ENCODE peak calls at places on chromosomes 2 and 18, in ten cellular contexts. One of them, this sample, is unnamed.
A peak's percentile ranks its signal among the peaks of the same experiment; 100 is the strongest.

GRCh38 chr2:120571015-120571728 is 164.5 kb upstream of the GLI2 start:
- DNase-seq in activated T-cell treated with anti-CD3 and anti-CD28 coated beads, Interleukin-2, amount 50 U/mL, for 72 hours: no peak
- DNase-seq in HEK293T: no peak
- DNase-seq in CD4-positive, alpha-beta memory T cell: no peak
- DNase-seq in CD14-positive monocyte: no peak
- DNase-seq in kidney glomerular epithelial cell: no peak
- DNase-seq in foreskin fibroblast: no peak
- DNase-seq in SK-N-SH: no peak
- DNase-seq in AG04449: no peak
- DNase-seq in esophagus squamous epithelium: no peak
- DNase-seq in this sample: no peak

GRCh38 chr2:224293976-224294375 is 107.9 kb downstream of the FAM124B start:
- DNase-seq in kidney glomerular epithelial cell: no peak
- DNase-seq in foreskin fibroblast: no peak
- DNase-seq in HEK293T: no peak
- DNase-seq in esophagus squamous epithelium: no peak
- DNase-seq in AG04449: no peak
- DNase-seq in SK-N-SH: no peak
- DNase-seq in activated T-cell treated with anti-CD3 and anti-CD28 coated beads, Interleukin-2, amount 50 U/mL, for 72 hours: no peak
- DNase-seq in CD14-positive monocyte: no peak
- DNase-seq in CD4-positive, alpha-beta memory T cell: no peak
- DNase-seq in this sample: no peak

GRCh38 chr2:71526975-71527374 is 73.6 kb downstream of the DYSF start:
- DNase-seq in esophagus squamous epithelium: no peak
- DNase-seq in kidney glomerular epithelial cell: no peak
- DNase-seq in CD4-positive, alpha-beta memory T cell: no peak
- DNase-seq in foreskin fibroblast: no peak
- DNase-seq in CD14-positive monocyte: peak; percentile 23
- DNase-seq in AG04449: no peak
- DNase-seq in activated T-cell treated with anti-CD3 and anti-CD28 coated beads, Interleukin-2, amount 50 U/mL, for 72 hours: no peak
- DNase-seq in SK-N-SH: no peak
- DNase-seq in HEK293T: no peak
- DNase-seq in this sample: no peak

GRCh38 chr18:46426311-46427047 is 230.5 kb downstream of the LOXHD1 start:
- DNase-seq in esophagus squamous epithelium: no peak
- DNase-seq in kidney glomerular epithelial cell: no peak
- DNase-seq in foreskin fibroblast: no peak
- DNase-seq in HEK293T: no peak
- DNase-seq in SK-N-SH: peak; percentile 55
- DNase-seq in activated T-cell treated with anti-CD3 and anti-CD28 coated beads, Interleukin-2, amount 50 U/mL, for 72 hours: no peak
- DNase-seq in CD4-positive, alpha-beta memory T cell: no peak
- DNase-seq in AG04449: no peak
- DNase-seq in CD14-positive monocyte: no peak
- DNase-seq in this sample: no peak

GRCh38 chr2:217092710-217093379 is 233.0 kb upstream of the TNP1 start:
- DNase-seq in activated T-cell treated with anti-CD3 and anti-CD28 coated beads, Interleukin-2, amount 50 U/mL, for 72 hours: no peak
- DNase-seq in kidney glomerular epithelial cell: no peak
- DNase-seq in esophagus squamous epithelium: no peak
- DNase-seq in CD4-positive, alpha-beta memory T cell: no peak
- DNase-seq in CD14-positive monocyte: no peak
- DNase-seq in HEK293T: no peak
- DNase-seq in AG04449: no peak
- DNase-seq in foreskin fibroblast: no peak
- DNase-seq in SK-N-SH: peak; percentile 42
- DNase-seq in this sample: no peak

GRCh38 chr2:218839430-218839829 is 7.8 kb upstream of the PRKAG3 start:
- DNase-seq in activated T-cell treated with anti-CD3 and anti-CD28 coated beads, Interleukin-2, amount 50 U/mL, for 72 hours: no peak
- DNase-seq in SK-N-SH: no peak
- DNase-seq in HEK293T: no peak
- DNase-seq in AG04449: peak; percentile 23
- DNase-seq in CD4-positive, alpha-beta memory T cell: no peak
- DNase-seq in kidney glomerular epithelial cell: no peak
- DNase-seq in foreskin fibroblast: peak; percentile 54
- DNase-seq in esophagus squamous epithelium: no peak
- DNase-seq in CD14-positive monocyte: peak; percentile 73
- DNase-seq in this sample: no peak

GRCh38 chr18:3151379-3152264 is 68.1 kb downstream of the MYOM1 start:
- DNase-seq in HEK293T: peak; percentile 28
- DNase-seq in AG04449: no peak
- DNase-seq in activated T-cell treated with anti-CD3 and anti-CD28 coated beads, Interleukin-2, amount 50 U/mL, for 72 hours: no peak
- DNase-seq in CD14-positive monocyte: no peak
- DNase-seq in SK-N-SH: peak; percentile 64
- DNase-seq in CD4-positive, alpha-beta memory T cell: peak; percentile 23
- DNase-seq in esophagus squamous epithelium: no peak
- DNase-seq in foreskin fibroblast: peak; percentile 18
- DNase-seq in kidney glomerular epithelial cell: peak; percentile 24
- DNase-seq in this sample: peak; percentile 23

GRCh38 chr2:232951891-232952290 is 61.2 kb downstream of the NGEF start:
- DNase-seq in esophagus squamous epithelium: no peak
- DNase-seq in CD4-positive, alpha-beta memory T cell: no peak
- DNase-seq in activated T-cell treated with anti-CD3 and anti-CD28 coated beads, Interleukin-2, amount 50 U/mL, for 72 hours: no peak
- DNase-seq in HEK293T: no peak
- DNase-seq in foreskin fibroblast: no peak
- DNase-seq in SK-N-SH: no peak
- DNase-seq in CD14-positive monocyte: no peak
- DNase-seq in AG04449: no peak
- DNase-seq in kidney glomerular epithelial cell: no peak
- DNase-seq in this sample: no peak

GRCh38 chr18:48859311-48860275 is 91.2 kb downstream of the SMAD7 start:
- DNase-seq in CD4-positive, alpha-beta memory T cell: no peak
- DNase-seq in HEK293T: no peak
- DNase-seq in kidney glomerular epithelial cell: no peak
- DNase-seq in SK-N-SH: peak; percentile 92
- DNase-seq in foreskin fibroblast: no peak
- DNase-seq in activated T-cell treated with anti-CD3 and anti-CD28 coated beads, Interleukin-2, amount 50 U/mL, for 72 hours: no peak
- DNase-seq in esophagus squamous epithelium: no peak
- DNase-seq in CD14-positive monocyte: no peak
- DNase-seq in AG04449: no peak
- DNase-seq in this sample: no peak

GRCh38 chr18:66560092-66560491 is 43.8 kb downstream of the CDH19 start:
- DNase-seq in activated T-cell treated with anti-CD3 and anti-CD28 coated beads, Interleukin-2, amount 50 U/mL, for 72 hours: no peak
- DNase-seq in HEK293T: peak; percentile 4
- DNase-seq in kidney glomerular epithelial cell: peak; percentile 18
- DNase-seq in foreskin fibroblast: no peak
- DNase-seq in AG04449: no peak
- DNase-seq in CD4-positive, alpha-beta memory T cell: no peak
- DNase-seq in SK-N-SH: no peak
- DNase-seq in CD14-positive monocyte: no peak
- DNase-seq in esophagus squamous epithelium: no peak
- DNase-seq in this sample: no peak

GRCh38 chr2:216590780-216591179 is 42.4 kb upstream of the IGFBP2 start:
- DNase-seq in HEK293T: peak; percentile 33
- DNase-seq in activated T-cell treated with anti-CD3 and anti-CD28 coated beads, Interleukin-2, amount 50 U/mL, for 72 hours: no peak
- DNase-seq in AG04449: no peak
- DNase-seq in SK-N-SH: peak; percentile 30
- DNase-seq in foreskin fibroblast: peak; percentile 83
- DNase-seq in CD4-positive, alpha-beta memory T cell: no peak
- DNase-seq in CD14-positive monocyte: no peak
- DNase-seq in esophagus squamous epithelium: no peak
- DNase-seq in kidney glomerular epithelial cell: no peak
- DNase-seq in this sample: no peak

GRCh38 chr2:72780483-72780882 is 45.4 kb downstream of the EXOC6B start:
- DNase-seq in SK-N-SH: no peak
- DNase-seq in CD4-positive, alpha-beta memory T cell: no peak
- DNase-seq in CD14-positive monocyte: no peak
- DNase-seq in kidney glomerular epithelial cell: no peak
- DNase-seq in HEK293T: no peak
- DNase-seq in activated T-cell treated with anti-CD3 and anti-CD28 coated beads, Interleukin-2, amount 50 U/mL, for 72 hours: no peak
- DNase-seq in esophagus squamous epithelium: no peak
- DNase-seq in AG04449: no peak
- DNase-seq in foreskin fibroblast: peak; percentile 16
- DNase-seq in this sample: no peak

GRCh38 chr18:73235921-73236320 is 368.1 kb upstream of the NETO1 start:
- DNase-seq in CD14-positive monocyte: no peak
- DNase-seq in AG04449: no peak
- DNase-seq in esophagus squamous epithelium: no peak
- DNase-seq in kidney glomerular epithelial cell: no peak
- DNase-seq in foreskin fibroblast: peak; percentile 33
- DNase-seq in SK-N-SH: no peak
- DNase-seq in CD4-positive, alpha-beta memory T cell: no peak
- DNase-seq in HEK293T: no peak
- DNase-seq in activated T-cell treated with anti-CD3 and anti-CD28 coated beads, Interleukin-2, amount 50 U/mL, for 72 hours: no peak
- DNase-seq in this sample: no peak

GRCh38 chr2:128949360-128949759 is 630.7 kb upstream of the HS6ST1 start:
- DNase-seq in SK-N-SH: no peak
- DNase-seq in HEK293T: no peak
- DNase-seq in esophagus squamous epithelium: no peak
- DNase-seq in activated T-cell treated with anti-CD3 and anti-CD28 coated beads, Interleukin-2, amount 50 U/mL, for 72 hours: no peak
- DNase-seq in AG04449: no peak
- DNase-seq in kidney glomerular epithelial cell: no peak
- DNase-seq in CD14-positive monocyte: no peak
- DNase-seq in CD4-positive, alpha-beta memory T cell: no peak
- DNase-seq in foreskin fibroblast: no peak
- DNase-seq in this sample: no peak

GRCh38 chr2:66024396-66024795 is 410.5 kb upstream of the MEIS1 start:
- DNase-seq in SK-N-SH: no peak
- DNase-seq in foreskin fibroblast: no peak
- DNase-seq in CD4-positive, alpha-beta memory T cell: no peak
- DNase-seq in kidney glomerular epithelial cell: no peak
- DNase-seq in AG04449: no peak
- DNase-seq in esophagus squamous epithelium: no peak
- DNase-seq in activated T-cell treated with anti-CD3 and anti-CD28 coated beads, Interleukin-2, amount 50 U/mL, for 72 hours: no peak
- DNase-seq in CD14-positive monocyte: no peak
- DNase-seq in HEK293T: no peak
- DNase-seq in this sample: no peak